ENCODE peak calls at places on chromosomes 4 and X, in five cellular contexts. One of them, this sample, is unnamed.

GRCh38 chrX:153932220-153932915 is 2.5 kb downstream of the NAA10 start:
- DNase-seq in heart right ventricle: no peak
- DNase-seq in lower lobe of right lung: no peak
- DNase-seq in ovary: no peak
- DNase-seq in K562: no peak
- DNase-seq in this sample: no peak

GRCh38 chrX:110723844-110724243 is 71.8 kb downstream of the CHRDL1 start:
- DNase-seq in lower lobe of right lung: no peak
- DNase-seq in K562: no peak
- DNase-seq in ovary: no peak
- DNase-seq in heart right ventricle: no peak
- DNase-seq in this sample: no peak

GRCh38 chr4:97587912-97588311 is 555.4 kb downstream of the STPG2 start:
- DNase-seq in lower lobe of right lung: no peak
- DNase-seq in ovary: no peak
- DNase-seq in K562: no peak
- DNase-seq in heart right ventricle: no peak
- DNase-seq in this sample: no peak

GRCh38 chrX:81082649-81083048 is 119.1 kb downstream of the HMGN5 start:
- DNase-seq in lower lobe of right lung: no peak
- DNase-seq in ovary: no peak
- DNase-seq in K562: no peak
- DNase-seq in heart right ventricle: no peak
- DNase-seq in this sample: no peak

GRCh38 chrX:42944381-42944998 is 166.5 kb upstream of the PPP1R2C start:
- DNase-seq in lower lobe of right lung: no peak
- DNase-seq in heart right ventricle: no peak
- DNase-seq in K562: no peak
- DNase-seq in ovary: no peak
- DNase-seq in this sample: no peak

GRCh38 chr4:17013382-17014006 is 115.0 kb upstream of the LDB2 start:
- DNase-seq in heart right ventricle: no peak
- DNase-seq in ovary: no peak
- DNase-seq in lower lobe of right lung: no peak
- DNase-seq in K562: no peak
- DNase-seq in this sample: peak; percentile 31

GRCh38 chrX:29257516-29257915 is 670.3 kb downstream of the IL1RAPL1 start:
- DNase-seq in heart right ventricle: no peak
- DNase-seq in ovary: no peak
- DNase-seq in K562: no peak
- DNase-seq in lower lobe of right lung: no peak
- DNase-seq in this sample: no peak

GRCh38 chr4:81421346-81422218 is 50.1 kb downstream of the RASGEF1B start:
- DNase-seq in lower lobe of right lung: no peak
- DNase-seq in ovary: no peak
- DNase-seq in K562: peak; percentile 90
- DNase-seq in heart right ventricle: no peak
- DNase-seq in this sample: no peak

GRCh38 chr4:16516796-16517413 is 290.6 kb upstream of the TAPT1 start:
- DNase-seq in heart right ventricle: no peak
- DNase-seq in lower lobe of right lung: no peak
- DNase-seq in K562: no peak
- DNase-seq in ovary: peak; percentile 66
- DNase-seq in this sample: peak; percentile 80

GRCh38 chr4:166198921-166199320 is 325.9 kb downstream of the TLL1 start:
- DNase-seq in K562: no peak
- DNase-seq in lower lobe of right lung: no peak
- DNase-seq in ovary: no peak
- DNase-seq in heart right ventricle: no peak
- DNase-seq in this sample: no peak

GRCh38 chrX:100973411-100973810 is 3.9 kb downstream of the ARL13A start:
- DNase-seq in K562: no peak
- DNase-seq in heart right ventricle: no peak
- DNase-seq in lower lobe of right lung: no peak
- DNase-seq in ovary: no peak
- DNase-seq in this sample: no peak

GRCh38 chr4:32929738-32930688 is 2209.8 kb downstream of the PCDH7 start:
- DNase-seq in lower lobe of right lung: no peak
- DNase-seq in heart right ventricle: no peak
- DNase-seq in K562: no peak
- DNase-seq in ovary: no peak
- DNase-seq in this sample: no peak

GRCh38 chr4:142373610-142374009 is 472.5 kb downstream of the INPP4B start:
- DNase-seq in lower lobe of right lung: no peak
- DNase-seq in heart right ventricle: no peak
- DNase-seq in K562: no peak
- DNase-seq in ovary: no peak
- DNase-seq in this sample: no peak

GRCh38 chrX:84248226-84248625 is 60.2 kb upstream of the RPS6KA6 start:
- DNase-seq in heart right ventricle: no peak
- DNase-seq in K562: no peak
- DNase-seq in ovary: no peak
- DNase-seq in lower lobe of right lung: no peak
- DNase-seq in this sample: no peak

GRCh38 chrX:112642349-112642748 is 37.4 kb downstream of the LHFPL1 start:
- DNase-seq in heart right ventricle: no peak
- DNase-seq in K562: peak; percentile 29
- DNase-seq in lower lobe of right lung: no peak
- DNase-seq in ovary: peak; percentile 12
- DNase-seq in this sample: peak; percentile 14

GRCh38 chr4:56434599-56435000 is 815 bp downstream of the PPAT start:
- DNase-seq in K562: no peak
- DNase-seq in lower lobe of right lung: peak; percentile 71
- DNase-seq in ovary: no peak
- DNase-seq in heart right ventricle: no peak
- DNase-seq in this sample: no peak

GRCh38 chrX:38225093-38225492 is 4.4 kb upstream of the SRPX start:
- DNase-seq in lower lobe of right lung: no peak
- DNase-seq in ovary: no peak
- DNase-seq in heart right ventricle: no peak
- DNase-seq in K562: no peak
- DNase-seq in this sample: no peak

GRCh38 chr4:146158036-146158745 is 17.3 kb upstream of the LSM6 start:
- DNase-seq in ovary: no peak
- DNase-seq in K562: no peak
- DNase-seq in heart right ventricle: no peak
- DNase-seq in lower lobe of right lung: no peak
- DNase-seq in this sample: no peak

GRCh38 chr4:101086801-101087586 is 260.3 kb downstream of the PPP3CA start:
- DNase-seq in heart right ventricle: no peak
- DNase-seq in lower lobe of right lung: no peak
- DNase-seq in K562: no peak
- DNase-seq in ovary: no peak
- DNase-seq in this sample: no peak

GRCh38 chr4:40264995-40265909 is 68.4 kb downstream of the RHOH start:
- DNase-seq in K562: peak; percentile 71
- DNase-seq in lower lobe of right lung: no peak
- DNase-seq in ovary: no peak
- DNase-seq in heart right ventricle: peak; percentile 37
- DNase-seq in this sample: no peak

GRCh38 chrX:136202889-136203288 is 48.3 kb downstream of the MAP7D3 start:
- DNase-seq in ovary: no peak
- DNase-seq in heart right ventricle: no peak
- DNase-seq in lower lobe of right lung: no peak
- DNase-seq in K562: no peak
- DNase-seq in this sample: peak; percentile 66

GRCh38 chr4:4339504-4340085 is 47.3 kb upstream of the NSG1 start:
- DNase-seq in lower lobe of right lung: no peak
- DNase-seq in heart right ventricle: no peak
- DNase-seq in K562: peak; percentile 76
- DNase-seq in ovary: peak; percentile 53
- DNase-seq in this sample: no peak

GRCh38 chr4:100462206-100462605 is 55.6 kb downstream of the EMCN start:
- DNase-seq in K562: no peak
- DNase-seq in lower lobe of right lung: no peak
- DNase-seq in heart right ventricle: no peak
- DNase-seq in ovary: no peak
- DNase-seq in this sample: no peak

GRCh38 chr4:41611124-41611838 is 73.3 kb downstream of the LIMCH1 start:
- DNase-seq in heart right ventricle: no peak
- DNase-seq in ovary: no peak
- DNase-seq in K562: no peak
- DNase-seq in lower lobe of right lung: no peak
- DNase-seq in this sample: no peak

GRCh38 chr4:41613362-41613761 is 75.4 kb downstream of the LIMCH1 start:
- DNase-seq in ovary: peak; percentile 21
- DNase-seq in heart right ventricle: no peak
- DNase-seq in K562: no peak
- DNase-seq in lower lobe of right lung: no peak
- DNase-seq in this sample: no peak

GRCh38 chr4:41611881-41612871 is 74.2 kb downstream of the LIMCH1 start:
- DNase-seq in ovary: peak; percentile 43
- DNase-seq in K562: no peak
- DNase-seq in lower lobe of right lung: no peak
- DNase-seq in heart right ventricle: peak; percentile 66
- DNase-seq in this sample: no peak

GRCh38 chr4:41614519-41614918 is 76.6 kb downstream of the LIMCH1 start:
- DNase-seq in heart right ventricle: no peak
- DNase-seq in lower lobe of right lung: no peak
- DNase-seq in ovary: no peak
- DNase-seq in K562: no peak
- DNase-seq in this sample: no peak

GRCh38 chr4:41613782-41614181 is 75.8 kb downstream of the LIMCH1 start:
- DNase-seq in heart right ventricle: no peak
- DNase-seq in ovary: no peak
- DNase-seq in K562: no peak
- DNase-seq in lower lobe of right lung: no peak
- DNase-seq in this sample: no peak
- H3K4me3 ChIP-seq in heart right ventricle: peak overlapping the region; percentile 39
- H3K4me3 ChIP-seq in ovary: no peak overlapping the region
- H3K4me3 ChIP-seq in K562: no peak overlapping the region
- H3K4me3 ChIP-seq in lower lobe of right lung: no peak overlapping the region
- H3K4me3 ChIP-seq in this sample: no peak overlapping the region

GRCh38 chrX:41730101-41730500 is 6.1 kb downstream of the GPR82 start:
- DNase-seq in lower lobe of right lung: no peak
- DNase-seq in ovary: no peak
- DNase-seq in heart right ventricle: no peak
- DNase-seq in K562: no peak
- DNase-seq in this sample: no peak

GRCh38 chrX:41733939-41734338 is 10.0 kb downstream of the GPR82 start:
- DNase-seq in K562: no peak
- DNase-seq in heart right ventricle: no peak
- DNase-seq in lower lobe of right lung: no peak
- DNase-seq in ovary: no peak
- DNase-seq in this sample: no peak

GRCh38 chrX:41732260-41732659 is 8.3 kb downstream of the GPR82 start:
- DNase-seq in lower lobe of right lung: no peak
- DNase-seq in K562: no peak
- DNase-seq in heart right ventricle: no peak
- DNase-seq in ovary: no peak
- DNase-seq in this sample: no peak

GRCh38 chrX:41737065-41737464 is 13.1 kb downstream of the GPR82 start:
- DNase-seq in lower lobe of right lung: no peak
- DNase-seq in heart right ventricle: no peak
- DNase-seq in K562: peak; percentile 3
- DNase-seq in ovary: no peak
- DNase-seq in this sample: no peak

GRCh38 chrX:41734530-41734929 is 10.5 kb downstream of the GPR82 start:
- DNase-seq in ovary: no peak
- DNase-seq in heart right ventricle: no peak
- DNase-seq in lower lobe of right lung: no peak
- DNase-seq in K562: peak; percentile 6
- DNase-seq in this sample: no peak
- TF ChIP-seq CTCF in ovary: no peak
- TF ChIP-seq CTCF in heart right ventricle: no peak
- TF ChIP-seq CTCF in lower lobe of right lung: peak; percentile 21
- TF ChIP-seq CTCF in K562: peak; percentile 54
- TF ChIP-seq CTCF in this sample: peak; percentile 64

DNA sequence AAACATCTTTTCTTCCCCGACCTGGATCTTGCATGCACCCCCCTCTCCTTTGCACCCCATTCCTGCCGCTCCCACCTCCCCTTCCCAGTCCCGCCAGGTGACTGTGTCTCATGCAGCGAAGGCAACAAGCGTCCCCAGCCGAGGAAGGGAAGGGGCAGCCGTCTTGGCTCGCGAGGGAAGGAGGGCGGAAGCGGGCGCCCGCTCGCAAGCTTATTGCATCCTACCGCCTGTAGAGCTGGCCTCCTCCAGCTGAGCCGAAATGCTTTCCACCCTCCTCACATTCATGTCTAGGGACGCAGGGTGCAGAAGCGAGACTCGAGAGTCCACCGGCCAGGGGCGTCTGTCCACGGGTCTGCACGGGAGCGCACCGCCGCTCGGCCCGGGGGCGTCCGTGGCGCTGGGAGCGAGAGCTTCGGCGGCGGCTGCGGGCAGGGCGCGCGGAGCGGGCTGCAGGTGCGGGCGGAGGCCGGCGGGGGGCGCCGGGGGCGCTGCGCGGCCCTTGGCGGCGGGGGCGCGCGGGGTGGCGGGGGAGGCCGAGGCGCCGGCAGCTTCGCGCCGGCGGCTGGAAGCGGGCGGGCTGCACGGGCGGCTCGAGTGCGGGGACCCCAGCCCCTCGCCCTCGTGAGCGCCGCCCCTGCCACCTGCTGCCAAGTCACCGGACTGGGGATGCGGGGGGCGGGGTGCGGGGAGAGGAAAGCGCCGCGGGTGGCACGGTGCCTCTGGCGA is at the start of gene KCNIP4:
- DNase-seq in heart right ventricle: no peak
- DNase-seq in lower lobe of right lung: no peak
- DNase-seq in ovary: no peak
- DNase-seq in K562: no peak
- DNase-seq in this sample: no peak
- H3K4me3 ChIP-seq in heart right ventricle: peak within 1 kb of the TSS; percentile 46
- H3K4me3 ChIP-seq in lower lobe of right lung: peak within 1 kb of the TSS; percentile 23
- H3K4me3 ChIP-seq in ovary: peak within 1 kb of the TSS; percentile 46
- H3K4me3 ChIP-seq in K562: no peak within 1 kb of the TSS
- H3K4me3 ChIP-seq in this sample: peak within 1 kb of the TSS; percentile 41

GRCh38 chrX:21354725-21355124 is 19.5 kb upstream of the CNKSR2 start:
- DNase-seq in K562: no peak
- DNase-seq in heart right ventricle: no peak
- DNase-seq in lower lobe of right lung: no peak
- DNase-seq in ovary: no peak
- DNase-seq in this sample: no peak
- TF ChIP-seq CTCF in K562: no peak
- TF ChIP-seq CTCF in heart right ventricle: no peak
- TF ChIP-seq CTCF in lower lobe of right lung: no peak
- TF ChIP-seq CTCF in ovary: no peak
- TF ChIP-seq CTCF in this sample: no peak

GRCh38 chr4:71074452-71075299 is 81.2 kb downstream of the DCK start:
- DNase-seq in lower lobe of right lung: no peak
- DNase-seq in ovary: no peak
- DNase-seq in K562: no peak
- DNase-seq in heart right ventricle: no peak
- DNase-seq in this sample: peak; percentile 1
- H3K4me3 ChIP-seq in lower lobe of right lung: no peak overlapping the region
- H3K4me3 ChIP-seq in ovary: no peak overlapping the region
- H3K4me3 ChIP-seq in K562: no peak overlapping the region
- H3K4me3 ChIP-seq in heart right ventricle: peak overlapping the region; percentile 28
- H3K4me3 ChIP-seq in this sample: peak overlapping the region; percentile 8

GRCh38 chr4:108405586-108405985 is 214.8 kb upstream of the RPL34 start:
- DNase-seq in K562: no peak
- DNase-seq in heart right ventricle: no peak
- DNase-seq in lower lobe of right lung: no peak
- DNase-seq in ovary: no peak
- DNase-seq in this sample: no peak
- TF ChIP-seq CTCF in K562: no peak
- TF ChIP-seq CTCF in heart right ventricle: no peak
- TF ChIP-seq CTCF in lower lobe of right lung: no peak
- TF ChIP-seq CTCF in ovary: no peak
- TF ChIP-seq CTCF in this sample: no peak